ENCODE peak calls at places on chromosomes 5 and 9, in four cellular contexts. One of them, this sample, is unnamed.

GRCh38 chr9:84670106-84670800 is 724 bp downstream of the NTRK2 start:
- DNase-seq in tibial artery: peak
- DNase-seq in tibial nerve: no peak
- DNase-seq in astrocyte of the cerebellum: no peak
- DNase-seq in this sample: no peak

GRCh38 chr9:97763884-97764283 is 66.7 kb upstream of the XPA start:
- DNase-seq in tibial artery: no peak
- DNase-seq in tibial nerve: no peak
- DNase-seq in astrocyte of the cerebellum: no peak
- DNase-seq in this sample: no peak

GRCh38 chr5:84381501-84382362 is 2.9 kb downstream of the EDIL3 start:
- DNase-seq in tibial artery: no peak
- DNase-seq in tibial nerve: no peak
- DNase-seq in astrocyte of the cerebellum: no peak
- DNase-seq in this sample: no peak

GRCh38 chr5:175654807-175655206 is 3.1 kb upstream of the HRH2 start:
- DNase-seq in tibial artery: peak
- DNase-seq in tibial nerve: no peak
- DNase-seq in astrocyte of the cerebellum: no peak
- DNase-seq in this sample: no peak

GRCh38 chr9:78973906-78974305 is 597.9 kb upstream of the TLE4 start:
- DNase-seq in tibial artery: no peak
- DNase-seq in tibial nerve: no peak
- DNase-seq in astrocyte of the cerebellum: no peak
- DNase-seq in this sample: peak

GRCh38 chr5:50958852-50959457 is 292.5 kb downstream of the PARP8 start:
- DNase-seq in tibial artery: no peak
- DNase-seq in tibial nerve: no peak
- DNase-seq in astrocyte of the cerebellum: peak
- DNase-seq in this sample: no peak

GRCh38 chr5:96597441-96598020 is 64.6 kb upstream of the CAST start:
- DNase-seq in tibial artery: no peak
- DNase-seq in tibial nerve: no peak
- DNase-seq in astrocyte of the cerebellum: no peak
- DNase-seq in this sample: no peak

GRCh38 chr9:36163840-36164175 is 5.4 kb upstream of the CCIN start:
- DNase-seq in tibial artery: peak
- DNase-seq in tibial nerve: no peak
- DNase-seq in astrocyte of the cerebellum: no peak
- DNase-seq in this sample: no peak

GRCh38 chr5:5066276-5067186 is 73.6 kb upstream of the ADAMTS16 start:
- DNase-seq in tibial artery: no peak
- DNase-seq in tibial nerve: no peak
- DNase-seq in astrocyte of the cerebellum: peak
- DNase-seq in this sample: no peak

GRCh38 chr5:5061836-5062235 is 78.3 kb upstream of the ADAMTS16 start:
- DNase-seq in tibial artery: no peak
- DNase-seq in tibial nerve: no peak
- DNase-seq in astrocyte of the cerebellum: no peak
- DNase-seq in this sample: no peak

GRCh38 chr5:5062903-5063302 is 77.2 kb upstream of the ADAMTS16 start:
- DNase-seq in tibial artery: no peak
- DNase-seq in tibial nerve: no peak
- DNase-seq in astrocyte of the cerebellum: no peak
- DNase-seq in this sample: no peak

GRCh38 chr5:5065472-5065871 is 74.7 kb upstream of the ADAMTS16 start:
- DNase-seq in tibial artery: no peak
- DNase-seq in tibial nerve: no peak
- DNase-seq in astrocyte of the cerebellum: no peak
- DNase-seq in this sample: no peak

GRCh38 chr5:5063533-5063953 is 76.6 kb upstream of the ADAMTS16 start:
- DNase-seq in tibial artery: no peak
- DNase-seq in tibial nerve: no peak
- DNase-seq in astrocyte of the cerebellum: no peak
- DNase-seq in this sample: no peak
- TF ChIP-seq CTCF in tibial artery: no peak
- TF ChIP-seq CTCF in tibial nerve: no peak
- TF ChIP-seq CTCF in astrocyte of the cerebellum: peak
- TF ChIP-seq CTCF in this sample: peak

GRCh38 chr5:1551426-1551825 is 27.7 kb upstream of the LPCAT1 start:
- DNase-seq in tibial artery: peak
- DNase-seq in tibial nerve: no peak
- DNase-seq in astrocyte of the cerebellum: no peak
- DNase-seq in this sample: no peak

GRCh38 chr5:1554410-1554967 is 30.7 kb upstream of the LPCAT1 start:
- DNase-seq in tibial artery: peak
- DNase-seq in tibial nerve: no peak
- DNase-seq in astrocyte of the cerebellum: no peak
- DNase-seq in this sample: no peak

GRCh38 chr5:1553642-1554409 is 30.1 kb upstream of the LPCAT1 start:
- DNase-seq in tibial artery: peak
- DNase-seq in tibial nerve: no peak
- DNase-seq in astrocyte of the cerebellum: no peak
- DNase-seq in this sample: no peak

GRCh38 chr5:1551913-1552312 is 28.2 kb upstream of the LPCAT1 start:
- DNase-seq in tibial artery: peak
- DNase-seq in tibial nerve: no peak
- DNase-seq in astrocyte of the cerebellum: no peak
- DNase-seq in this sample: no peak

DNA sequence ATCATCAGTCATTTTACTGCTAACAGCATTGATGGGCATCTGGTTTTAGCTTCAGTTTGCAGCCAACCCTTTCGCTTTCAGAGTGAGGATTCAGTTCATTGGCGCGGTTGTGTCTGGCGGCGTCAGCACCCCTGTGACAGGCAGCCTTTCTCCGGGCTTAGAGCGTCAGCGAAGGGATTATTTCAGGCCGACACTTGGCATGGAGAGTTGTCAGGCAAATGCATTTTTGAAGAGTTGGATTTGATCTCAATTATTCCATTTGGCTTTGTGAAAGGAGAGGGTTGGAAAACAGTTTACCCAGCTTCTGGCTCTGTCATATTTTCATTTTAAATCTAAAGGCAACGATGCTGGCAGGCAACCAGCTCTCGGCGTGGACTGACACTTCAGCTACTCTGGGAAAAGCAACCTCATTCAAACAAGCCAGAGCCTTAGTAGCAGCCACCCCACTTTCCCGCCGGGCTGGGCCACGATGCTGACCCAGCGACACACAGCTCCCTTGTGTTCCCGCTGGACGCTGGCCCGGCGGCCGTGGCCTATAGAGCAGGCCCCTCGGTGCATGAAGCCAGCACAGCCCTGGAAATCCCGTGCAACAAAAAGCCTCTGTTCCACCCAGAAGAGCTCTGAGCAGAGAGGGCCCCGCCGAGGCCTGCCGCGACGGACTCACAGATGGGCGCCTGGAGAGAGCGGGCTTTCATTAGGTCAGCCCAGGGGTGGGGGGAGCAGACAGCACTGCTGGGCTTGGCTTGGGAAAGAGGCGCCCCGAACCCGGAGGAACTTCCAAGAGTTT is 28.9 kb upstream of the LPCAT1 start:
- DNase-seq in tibial artery: peak
- DNase-seq in tibial nerve: peak
- DNase-seq in astrocyte of the cerebellum: no peak
- DNase-seq in this sample: no peak
- H3K4me3 ChIP-seq in tibial artery: peak
- H3K4me3 ChIP-seq in tibial nerve: no peak
- H3K4me3 ChIP-seq in astrocyte of the cerebellum: no peak
- H3K4me3 ChIP-seq in this sample: no peak

DNA sequence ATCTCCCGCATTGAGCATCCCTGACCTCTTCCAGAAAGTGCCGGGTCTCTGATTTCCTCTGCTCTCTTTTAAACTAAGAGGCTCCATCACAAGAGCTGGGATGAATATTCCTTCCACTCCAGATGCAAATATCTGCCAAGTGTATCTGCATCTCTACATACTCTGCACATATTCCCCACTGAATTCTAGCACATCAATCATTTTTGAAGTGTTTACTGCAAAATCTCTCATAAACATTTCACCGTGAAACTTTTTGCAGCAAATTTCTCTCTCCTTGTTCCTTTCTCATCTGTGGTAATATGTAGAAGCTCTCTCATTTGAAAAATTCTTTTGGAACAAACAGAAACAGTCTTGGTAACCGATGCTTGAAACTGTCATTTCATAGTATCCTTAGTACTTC is 161.4 kb downstream of the GABRB2 start:
- DNase-seq in tibial artery: no peak
- DNase-seq in tibial nerve: no peak
- DNase-seq in astrocyte of the cerebellum: no peak
- DNase-seq in this sample: no peak
- TF ChIP-seq CTCF in tibial artery: no peak
- TF ChIP-seq CTCF in tibial nerve: no peak
- TF ChIP-seq CTCF in astrocyte of the cerebellum: no peak
- TF ChIP-seq CTCF in this sample: no peak

GRCh38 chr9:16664211-16664610 is 206.3 kb downstream of the BNC2 start:
- DNase-seq in tibial artery: no peak
- DNase-seq in tibial nerve: no peak
- DNase-seq in astrocyte of the cerebellum: no peak
- DNase-seq in this sample: no peak
- H3K4me3 ChIP-seq in tibial artery: no peak
- H3K4me3 ChIP-seq in tibial nerve: no peak
- H3K4me3 ChIP-seq in astrocyte of the cerebellum: no peak
- H3K4me3 ChIP-seq in this sample: no peak

GRCh38 chr5:157568717-157569116 is 6.9 kb downstream of the ADAM19 start:
- DNase-seq in tibial artery: no peak
- DNase-seq in tibial nerve: no peak
- DNase-seq in astrocyte of the cerebellum: no peak
- DNase-seq in this sample: no peak
- TF ChIP-seq CTCF in tibial artery: no peak
- TF ChIP-seq CTCF in tibial nerve: no peak
- TF ChIP-seq CTCF in astrocyte of the cerebellum: no peak
- TF ChIP-seq CTCF in this sample: no peak

GRCh38 chr9:13963005-13963653 is 350.8 kb downstream of the NFIB start:
- DNase-seq in tibial artery: no peak
- DNase-seq in tibial nerve: no peak
- DNase-seq in astrocyte of the cerebellum: no peak
- DNase-seq in this sample: no peak
- H3K4me3 ChIP-seq in tibial artery: no peak
- H3K4me3 ChIP-seq in tibial nerve: no peak
- H3K4me3 ChIP-seq in astrocyte of the cerebellum: no peak
- H3K4me3 ChIP-seq in this sample: no peak

GRCh38 chr5:146490089-146490843 is 25.7 kb downstream of the GPR151 start:
- DNase-seq in tibial artery: no peak
- DNase-seq in tibial nerve: no peak
- DNase-seq in astrocyte of the cerebellum: no peak
- DNase-seq in this sample: no peak
- TF ChIP-seq CTCF in tibial artery: no peak
- TF ChIP-seq CTCF in tibial nerve: no peak
- TF ChIP-seq CTCF in astrocyte of the cerebellum: no peak
- TF ChIP-seq CTCF in this sample: no peak

GRCh38 chr9:132634327-132634726 is 35.5 kb downstream of the DDX31 start:
- DNase-seq in tibial artery: no peak
- DNase-seq in tibial nerve: no peak
- DNase-seq in astrocyte of the cerebellum: no peak
- DNase-seq in this sample: no peak

GRCh38 chr9:132630811-132631210 is 39.0 kb downstream of the DDX31 start:
- DNase-seq in tibial artery: no peak
- DNase-seq in tibial nerve: no peak
- DNase-seq in astrocyte of the cerebellum: no peak
- DNase-seq in this sample: no peak

GRCh38 chr9:132631280-132631679 is 38.5 kb downstream of the DDX31 start:
- DNase-seq in tibial artery: no peak
- DNase-seq in tibial nerve: no peak
- DNase-seq in astrocyte of the cerebellum: peak
- DNase-seq in this sample: no peak

GRCh38 chr9:132631685-132632084 is 38.1 kb downstream of the DDX31 start:
- DNase-seq in tibial artery: no peak
- DNase-seq in tibial nerve: no peak
- DNase-seq in astrocyte of the cerebellum: no peak
- DNase-seq in this sample: no peak

DNA sequence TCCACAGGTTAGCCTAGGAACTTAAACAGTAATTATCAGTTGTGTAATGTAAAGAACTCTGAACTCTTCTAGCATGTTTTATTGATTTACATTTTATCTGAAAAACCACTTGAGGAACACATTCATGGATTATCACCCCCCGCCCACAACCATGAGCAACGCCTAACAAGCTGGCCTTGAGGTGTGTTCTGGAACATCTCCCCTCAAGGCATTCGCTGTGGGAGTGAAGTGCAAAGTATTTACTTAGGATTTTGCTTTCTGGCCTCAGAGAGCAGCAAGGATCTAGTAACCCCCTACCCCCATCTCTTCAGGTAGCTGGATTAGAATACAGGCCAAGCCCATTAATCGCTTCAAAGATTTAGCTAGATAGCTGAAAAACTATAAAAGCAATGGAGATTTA is 37.4 kb downstream of the DDX31 start:
- DNase-seq in tibial artery: no peak
- DNase-seq in tibial nerve: no peak
- DNase-seq in astrocyte of the cerebellum: no peak
- DNase-seq in this sample: no peak
- H3K4me3 ChIP-seq in tibial artery: no peak
- H3K4me3 ChIP-seq in tibial nerve: no peak
- H3K4me3 ChIP-seq in astrocyte of the cerebellum: no peak
- H3K4me3 ChIP-seq in this sample: no peak

GRCh38 chr9:12014488-12014887 is 678.7 kb upstream of the TYRP1 start:
- DNase-seq in tibial artery: no peak
- DNase-seq in tibial nerve: no peak
- DNase-seq in astrocyte of the cerebellum: no peak
- DNase-seq in this sample: no peak
- TF ChIP-seq CTCF in tibial artery: no peak
- TF ChIP-seq CTCF in tibial nerve: no peak
- TF ChIP-seq CTCF in astrocyte of the cerebellum: no peak
- TF ChIP-seq CTCF in this sample: no peak